ENCODE peak calls at places on chromosomes 2 and 18, in six cellular contexts. N, J, W, T, P and M are unnamed samples.
A peak's percentile ranks its signal among the peaks of the same experiment; 100 is the strongest.

GRCh38 chr2:157857881-157858280 is 18.2 kb downstream of the ACVR1 start:
- DNase-seq in P (peak; percentile 18), N (no peak), T (no peak), J (peak; percentile 91), W (no peak), M (no peak)

GRCh38 chr2:176997074-176997791 is 215.4 kb upstream of the HNRNPA3 start:
- DNase-seq in N (peak; percentile 62), T (peak; percentile 39), J (peak; percentile 90), W (peak; percentile 35), P (peak; percentile 72), M (no peak)

GRCh38 chr2:152861349-152861942 is 143.0 kb downstream of the ARL6IP6 start:
- DNase-seq in P (peak; percentile 12), J (peak; percentile 45), W (peak; percentile 16), T (peak; percentile 36), N (no peak), M (no peak)

GRCh38 chr2:189829092-189829843 is 45.0 kb downstream of the PMS1 start:
- DNase-seq in P (peak; percentile 43), J (no peak), W (peak; percentile 35), N (peak; percentile 50), T (no peak), M (no peak)

GRCh38 chr2:2157400-2157799 is 173.7 kb downstream of the MYT1L start:
- DNase-seq in P (no peak), J (no peak), W (no peak), N (no peak), T (no peak), M (no peak)

GRCh38 chr2:136703214-136703613 is 62.1 kb upstream of the THSD7B start:
- DNase-seq in T (no peak), W (no peak), N (no peak), P (no peak), J (no peak), M (no peak)

GRCh38 chr2:121088251-121089004 is 196.6 kb downstream of the TFCP2L1 start:
- DNase-seq in J (no peak), W (peak; percentile 85), N (no peak), T (no peak), P (no peak), M (no peak)

GRCh38 chr2:167294775-167295140 is 406.5 kb downstream of the XIRP2 start:
- DNase-seq in W (peak; percentile 56), J (peak; percentile 21), T (no peak), N (no peak), P (peak; percentile 22), M (no peak)

GRCh38 chr2:104658840-104659591 is 194.9 kb upstream of the POU3F3 start:
- DNase-seq in J (no peak), P (no peak), N (no peak), T (no peak), W (no peak), M (no peak)

GRCh38 chr18:59265246-59266018 is 7.8 kb downstream of the RAX start:
- DNase-seq in P (no peak), N (no peak), T (no peak), J (no peak), W (no peak), M (peak; percentile 59)

GRCh38 chr2:60356346-60356745 is 197.1 kb downstream of the BCL11A start:
- DNase-seq in P (no peak), W (no peak), J (peak; percentile 24), T (no peak), N (no peak), M (no peak)

GRCh38 chr2:54500404-54501147 is 44.4 kb downstream of the SPTBN1 start:
- DNase-seq in T (no peak), W (no peak), P (no peak), N (no peak), J (no peak), M (no peak)

GRCh38 chr2:46653539-46653938 is 174.2 kb downstream of the TMEM247 start:
- DNase-seq in P (peak; percentile 71), N (no peak), J (no peak), T (no peak), W (no peak), M (no peak)

GRCh38 chr2:191015831-191016230 is 1.9 kb upstream of the STAT1 start:
- DNase-seq in N (no peak), J (no peak), P (no peak), T (no peak), W (no peak), M (no peak)

GRCh38 chr18:77086034-77086433 is 46.5 kb downstream of the MBP start:
- DNase-seq in P (peak; percentile 81), T (no peak), W (peak; percentile 82), N (peak; percentile 51), J (peak; percentile 24), M (no peak)

GRCh38 chr18:74139888-74140287 is 7.7 kb downstream of the FBXO15 start:
- DNase-seq in J (peak; percentile 60), T (no peak), W (peak; percentile 34), N (peak; percentile 11), P (peak; percentile 87), M (no peak)

GRCh38 chr2:64980192-64980591 is 9.0 kb upstream of the SLC1A4 start:
- DNase-seq in W (no peak), P (no peak), J (no peak), N (no peak), T (no peak), M (no peak)

GRCh38 chr2:201218780-201219179 is 35.8 kb downstream of the CASP10 start:
- DNase-seq in W (no peak), T (no peak), J (peak; percentile 72), P (peak; percentile 41), N (no peak), M (no peak)

GRCh38 chr2:127142663-127143630 is 36.0 kb upstream of the BIN1 start:
- DNase-seq in J (no peak), N (no peak), T (no peak), P (no peak), W (no peak), M (no peak)

GRCh38 chr2:57180042-57180567 is 866.5 kb upstream of the VRK2 start:
- DNase-seq in T (no peak), W (peak; percentile 36), J (peak; percentile 8), N (no peak), P (peak; percentile 8), M (no peak)

GRCh38 chr2:160394153-160394552 is 99.5 kb downstream of the RBMS1 start:
- DNase-seq in J (no peak), T (no peak), P (no peak), W (no peak), N (no peak), M (no peak)

GRCh38 chr2:71749671-71750101 is 296.3 kb downstream of the DYSF start:
- DNase-seq in P (peak; percentile 3), N (peak; percentile 29), W (no peak), J (peak; percentile 82), T (no peak), M (no peak)

GRCh38 chr2:157876771-157877108 is 610 bp upstream of the ACVR1 start:
- DNase-seq in N (no peak), J (no peak), P (peak; percentile 11), W (peak; percentile 22), T (no peak), M (no peak)

DNA sequence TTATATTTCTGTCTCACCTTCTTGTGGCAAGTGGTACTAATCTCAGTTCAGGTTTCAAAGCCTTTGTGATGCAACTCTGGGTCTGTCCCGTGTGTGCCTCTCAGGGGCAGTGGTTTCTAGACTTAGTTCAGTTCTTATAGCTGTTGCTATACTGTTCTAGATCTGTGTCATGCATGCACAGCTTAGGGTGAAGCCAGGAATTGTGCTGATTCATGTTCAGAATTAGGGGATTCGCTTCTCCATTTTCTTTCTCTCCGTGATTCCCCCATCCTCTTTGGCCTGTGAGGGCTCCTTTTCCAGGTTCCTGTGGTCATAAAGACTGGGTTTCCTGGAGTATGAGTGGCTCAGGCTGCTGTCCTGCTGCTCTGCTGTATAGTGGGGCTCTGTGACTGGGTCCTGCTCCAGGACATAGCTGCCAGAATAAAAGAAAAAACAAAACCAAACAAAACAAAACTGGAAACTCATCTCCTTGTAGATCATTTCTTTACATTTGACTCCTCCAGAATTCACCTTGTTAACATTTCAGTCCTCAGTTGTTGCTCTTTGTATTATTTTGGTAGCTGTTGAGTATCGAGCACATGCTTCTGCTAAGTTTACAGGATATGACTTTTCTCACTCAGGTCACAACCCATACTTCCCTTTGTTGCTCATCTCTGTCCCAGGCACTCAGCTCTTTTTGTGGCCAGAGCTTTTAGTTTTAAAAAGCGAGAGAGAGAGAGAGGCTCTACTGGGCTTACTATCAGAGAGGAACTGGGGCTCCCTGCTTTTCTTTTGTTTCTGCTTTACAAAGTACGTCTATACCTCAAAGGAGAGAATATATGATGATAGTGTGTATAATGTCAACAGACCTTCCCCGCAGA is 34.2 kb downstream of the CERS6 start:
- DNase-seq in T (peak; percentile 14), P (peak; percentile 34), N (no peak), J (no peak), W (peak; percentile 49), M (no peak)
- H3K4me3 ChIP-seq in T (no peak overlapping the region), P (no peak overlapping the region), N (no peak overlapping the region), J (no peak overlapping the region), W (no peak overlapping the region), M (peak overlapping the region; percentile 24)

GRCh38 chr2:109318949-109319342 is 189.9 kb downstream of the SH3RF3 start:
- DNase-seq in T (no peak), P (no peak), J (no peak), N (no peak), W (no peak), M (no peak)
- H3K4me3 ChIP-seq in T (no peak overlapping the region), P (no peak overlapping the region), J (no peak overlapping the region), N (no peak overlapping the region), W (peak overlapping the region; percentile 47), M (no peak overlapping the region)

DNA sequence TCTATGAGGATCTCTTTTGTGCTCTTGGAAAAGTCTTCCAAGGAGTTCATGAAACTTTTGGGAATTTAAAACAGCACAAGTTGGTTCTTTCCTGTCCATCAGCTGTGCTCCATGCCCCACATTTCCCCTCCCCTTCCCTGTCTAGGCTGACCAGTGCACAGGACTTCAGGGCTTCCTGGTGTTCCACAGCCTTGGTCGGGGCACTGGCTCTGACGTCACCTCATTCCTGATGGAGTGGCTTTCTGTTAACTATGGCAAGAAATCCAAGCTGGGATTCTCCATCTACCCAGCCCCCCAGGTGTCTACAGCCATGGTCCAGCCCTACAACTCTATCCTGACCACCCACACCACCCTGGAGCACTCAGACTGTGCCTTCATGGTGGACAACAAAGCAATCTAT is 8.1 kb upstream of the DNAJB2 start:
- DNase-seq in J (no peak), T (no peak), N (no peak), W (no peak), P (no peak), M (no peak)
- H3K4me3 ChIP-seq in J (no peak overlapping the region), T (no peak overlapping the region), N (no peak overlapping the region), W (no peak overlapping the region), P (no peak overlapping the region), M (no peak overlapping the region)

GRCh38 chr2:13474538-13474937 is 757.8 kb downstream of the TRIB2 start:
- DNase-seq in P (no peak), N (no peak), W (no peak), T (no peak), J (peak; percentile 12), M (no peak)

GRCh38 chr2:13485256-13485655 is 768.5 kb downstream of the TRIB2 start:
- DNase-seq in T (no peak), J (no peak), W (no peak), N (no peak), P (no peak), M (no peak)

GRCh38 chr2:13481201-13481600 is 764.5 kb downstream of the TRIB2 start:
- DNase-seq in T (no peak), P (no peak), N (no peak), W (peak; percentile 79), J (peak; percentile 53), M (no peak)

DNA sequence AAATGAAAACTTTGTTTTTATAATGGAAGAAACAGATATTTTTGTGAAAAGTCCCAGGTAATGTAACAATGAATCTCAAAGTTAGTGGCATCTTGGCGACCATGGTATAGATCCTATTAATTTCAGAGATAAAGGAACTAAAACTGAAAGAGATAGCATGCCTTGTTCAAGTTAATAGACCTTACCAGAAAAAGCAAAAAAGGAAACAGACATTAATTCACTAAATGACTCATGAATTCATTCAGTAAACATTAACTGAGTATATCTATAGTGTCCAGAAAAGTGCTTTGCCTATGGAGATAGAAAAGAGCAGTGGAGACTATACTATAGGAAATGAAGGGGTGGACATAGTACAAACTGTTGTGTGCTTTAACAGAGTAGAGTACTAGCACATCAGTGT is 763.3 kb downstream of the TRIB2 start:
- DNase-seq in N (no peak), J (no peak), W (no peak), P (no peak), T (no peak), M (no peak)
- H3K4me3 ChIP-seq in N (no peak overlapping the region), J (no peak overlapping the region), W (no peak overlapping the region), P (no peak overlapping the region), T (no peak overlapping the region), M (no peak overlapping the region)